ENCODE peak calls at places on chromosomes 3 and 15, in four cellular contexts. One of them, this sample, is unnamed.

GRCh38 chr15:100191161-100191560 is 150.6 kb downstream of the ADAMTS17 start:
- DNase-seq in T-helper 1 cell: no peak
- DNase-seq in glutamatergic neuron: no peak
- DNase-seq in activated CD8-positive, alpha-beta T cell treated with anti-CD3 and anti-CD28 coated beads for 36 hours: no peak
- DNase-seq in this sample: no peak

GRCh38 chr3:124985358-124985757 is 50.8 kb upstream of the MUC13 start:
- DNase-seq in activated CD8-positive, alpha-beta T cell treated with anti-CD3 and anti-CD28 coated beads for 36 hours: no peak
- DNase-seq in T-helper 1 cell: no peak
- DNase-seq in glutamatergic neuron: no peak
- DNase-seq in this sample: no peak

GRCh38 chr3:69439683-69440270 is 53.9 kb upstream of the FRMD4B start:
- DNase-seq in glutamatergic neuron: no peak
- DNase-seq in T-helper 1 cell: no peak
- DNase-seq in activated CD8-positive, alpha-beta T cell treated with anti-CD3 and anti-CD28 coated beads for 36 hours: no peak
- DNase-seq in this sample: no peak

GRCh38 chr3:50324351-50325144 is 2.0 kb upstream of the HYAL2 start:
- DNase-seq in activated CD8-positive, alpha-beta T cell treated with anti-CD3 and anti-CD28 coated beads for 36 hours: peak
- DNase-seq in glutamatergic neuron: peak
- DNase-seq in T-helper 1 cell: peak
- DNase-seq in this sample: no peak

GRCh38 chr3:11600501-11601282 is 43.0 kb downstream of the VGLL4 start:
- DNase-seq in activated CD8-positive, alpha-beta T cell treated with anti-CD3 and anti-CD28 coated beads for 36 hours: no peak
- DNase-seq in glutamatergic neuron: no peak
- DNase-seq in T-helper 1 cell: no peak
- DNase-seq in this sample: no peak

GRCh38 chr3:132325634-132326033 is 8.4 kb downstream of the ACP3 start:
- DNase-seq in activated CD8-positive, alpha-beta T cell treated with anti-CD3 and anti-CD28 coated beads for 36 hours: no peak
- DNase-seq in T-helper 1 cell: no peak
- DNase-seq in glutamatergic neuron: no peak
- DNase-seq in this sample: no peak

GRCh38 chr3:130894873-130895330 is 1.0 kb downstream of the ATP2C1 start:
- DNase-seq in activated CD8-positive, alpha-beta T cell treated with anti-CD3 and anti-CD28 coated beads for 36 hours: no peak
- DNase-seq in T-helper 1 cell: no peak
- DNase-seq in glutamatergic neuron: no peak
- DNase-seq in this sample: no peak

GRCh38 chr3:176376531-176376930 is 820.8 kb downstream of the TBL1XR1 start:
- DNase-seq in T-helper 1 cell: no peak
- DNase-seq in glutamatergic neuron: no peak
- DNase-seq in activated CD8-positive, alpha-beta T cell treated with anti-CD3 and anti-CD28 coated beads for 36 hours: no peak
- DNase-seq in this sample: no peak

GRCh38 chr15:60536951-60537350 is 58.0 kb upstream of the ICE2 start:
- DNase-seq in glutamatergic neuron: no peak
- DNase-seq in T-helper 1 cell: no peak
- DNase-seq in activated CD8-positive, alpha-beta T cell treated with anti-CD3 and anti-CD28 coated beads for 36 hours: no peak
- DNase-seq in this sample: no peak

GRCh38 chr3:138078901-138079344 is 36.5 kb downstream of the DZIP1L start:
- DNase-seq in T-helper 1 cell: no peak
- DNase-seq in activated CD8-positive, alpha-beta T cell treated with anti-CD3 and anti-CD28 coated beads for 36 hours: peak
- DNase-seq in glutamatergic neuron: no peak
- DNase-seq in this sample: no peak

This sample was measured in T-helper 2 cell.